ENCODE peak calls at places on chromosome 21, in ten cellular contexts. One of them, this sample, is unnamed.

GRCh38 chr21:40102682-40103081 is 235.4 kb downstream of the PCP4 start:
- DNase-seq in uterus: no peak
- DNase-seq in endothelial cell: no peak
- DNase-seq in IMR-90: no peak
- DNase-seq in cardiac fibroblast: no peak
- DNase-seq in fibroblast of the aortic adventitia: no peak
- DNase-seq in choroid plexus epithelial cell: no peak
- DNase-seq in endodermal cell: no peak
- DNase-seq in A549: no peak
- DNase-seq in GM13976: no peak
- DNase-seq in this sample: no peak

GRCh38 chr21:37166733-37167132 is 93.7 kb downstream of the TTC3 start:
- DNase-seq in uterus: no peak
- DNase-seq in endothelial cell: no peak
- DNase-seq in IMR-90: no peak
- DNase-seq in cardiac fibroblast: peak; percentile 26
- DNase-seq in fibroblast of the aortic adventitia: peak; percentile 15
- DNase-seq in choroid plexus epithelial cell: no peak
- DNase-seq in endodermal cell: peak; percentile 48
- DNase-seq in A549: no peak
- DNase-seq in GM13976: peak; percentile 17
- DNase-seq in this sample: peak; percentile 25

GRCh38 chr21:42289926-42290325 is 25.3 kb downstream of the TFF3 start:
- DNase-seq in uterus: peak; percentile 24
- DNase-seq in endothelial cell: no peak
- DNase-seq in IMR-90: no peak
- DNase-seq in cardiac fibroblast: no peak
- DNase-seq in fibroblast of the aortic adventitia: no peak
- DNase-seq in choroid plexus epithelial cell: no peak
- DNase-seq in endodermal cell: no peak
- DNase-seq in A549: no peak
- DNase-seq in GM13976: no peak
- DNase-seq in this sample: no peak

GRCh38 chr21:36613064-36613463 is 85.9 kb upstream of the SIM2 start:
- DNase-seq in uterus: no peak
- DNase-seq in endothelial cell: no peak
- DNase-seq in IMR-90: peak; percentile 79
- DNase-seq in cardiac fibroblast: no peak
- DNase-seq in fibroblast of the aortic adventitia: peak; percentile 28
- DNase-seq in choroid plexus epithelial cell: peak; percentile 74
- DNase-seq in endodermal cell: no peak
- DNase-seq in A549: no peak
- DNase-seq in GM13976: no peak
- DNase-seq in this sample: no peak

GRCh38 chr21:26120833-26121232 is 49.7 kb downstream of the APP start:
- DNase-seq in uterus: no peak
- DNase-seq in endothelial cell: no peak
- DNase-seq in IMR-90: no peak
- DNase-seq in cardiac fibroblast: peak; percentile 26
- DNase-seq in fibroblast of the aortic adventitia: no peak
- DNase-seq in choroid plexus epithelial cell: peak; percentile 87
- DNase-seq in endodermal cell: peak; percentile 80
- DNase-seq in A549: no peak
- DNase-seq in GM13976: no peak
- DNase-seq in this sample: no peak

GRCh38 chr21:29007801-29008200 is 11.3 kb downstream of the RWDD2B start:
- DNase-seq in uterus: no peak
- DNase-seq in endothelial cell: no peak
- DNase-seq in IMR-90: peak; percentile 33
- DNase-seq in cardiac fibroblast: no peak
- DNase-seq in fibroblast of the aortic adventitia: no peak
- DNase-seq in choroid plexus epithelial cell: peak; percentile 36
- DNase-seq in endodermal cell: no peak
- DNase-seq in A549: no peak
- DNase-seq in GM13976: no peak
- DNase-seq in this sample: no peak

GRCh38 chr21:19844334-19844733 is 1153.9 kb upstream of the NCAM2 start:
- DNase-seq in uterus: no peak
- DNase-seq in endothelial cell: no peak
- DNase-seq in IMR-90: no peak
- DNase-seq in cardiac fibroblast: no peak
- DNase-seq in fibroblast of the aortic adventitia: no peak
- DNase-seq in choroid plexus epithelial cell: no peak
- DNase-seq in endodermal cell: no peak
- DNase-seq in A549: no peak
- DNase-seq in GM13976: no peak
- DNase-seq in this sample: no peak

GRCh38 chr21:25942145-25942544 is 207.4 kb downstream of the GABPA start:
- DNase-seq in uterus: no peak
- DNase-seq in endothelial cell: no peak
- DNase-seq in IMR-90: no peak
- DNase-seq in cardiac fibroblast: peak; percentile 41
- DNase-seq in fibroblast of the aortic adventitia: peak; percentile 57
- DNase-seq in choroid plexus epithelial cell: peak; percentile 42
- DNase-seq in endodermal cell: no peak
- DNase-seq in A549: no peak
- DNase-seq in GM13976: no peak
- DNase-seq in this sample: no peak

GRCh38 chr21:42414066-42414465 is 10.4 kb downstream of the UBASH3A start:
- DNase-seq in uterus: no peak
- DNase-seq in endothelial cell: no peak
- DNase-seq in IMR-90: no peak
- DNase-seq in cardiac fibroblast: no peak
- DNase-seq in fibroblast of the aortic adventitia: no peak
- DNase-seq in choroid plexus epithelial cell: no peak
- DNase-seq in endodermal cell: no peak
- DNase-seq in A549: no peak
- DNase-seq in GM13976: no peak
- DNase-seq in this sample: no peak

GRCh38 chr21:37292946-37293345 is 25.8 kb upstream of the VPS26C start:
- DNase-seq in uterus: peak; percentile 24
- DNase-seq in endothelial cell: no peak
- DNase-seq in IMR-90: peak; percentile 22
- DNase-seq in cardiac fibroblast: peak; percentile 83
- DNase-seq in fibroblast of the aortic adventitia: peak; percentile 82
- DNase-seq in choroid plexus epithelial cell: peak; percentile 58
- DNase-seq in endodermal cell: no peak
- DNase-seq in A549: no peak
- DNase-seq in GM13976: no peak
- DNase-seq in this sample: no peak

DNA sequence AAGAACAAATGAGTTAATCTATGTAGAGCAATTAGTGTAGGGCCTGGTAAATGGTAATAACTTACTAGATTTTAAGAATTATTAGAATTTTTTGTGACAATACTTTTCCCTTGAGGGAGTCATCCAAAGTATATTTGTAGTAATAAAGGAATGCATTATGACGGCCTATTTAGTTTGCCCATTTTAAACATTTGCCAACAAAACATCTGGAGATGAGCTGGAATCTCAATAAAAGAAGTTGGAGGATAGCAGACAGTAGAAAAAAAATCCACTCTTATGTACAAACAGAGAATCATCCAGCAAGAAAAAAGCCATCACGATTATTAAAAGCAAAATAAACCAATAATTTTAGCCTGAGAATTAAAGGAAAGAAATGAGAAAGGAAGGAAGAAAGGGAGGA is 567.3 kb upstream of the ADAMTS5 start:
- DNase-seq in uterus: no peak
- DNase-seq in endothelial cell: no peak
- DNase-seq in IMR-90: no peak
- DNase-seq in cardiac fibroblast: no peak
- DNase-seq in fibroblast of the aortic adventitia: no peak
- DNase-seq in choroid plexus epithelial cell: no peak
- DNase-seq in endodermal cell: no peak
- DNase-seq in A549: no peak
- DNase-seq in GM13976: no peak
- DNase-seq in this sample: no peak
- TF ChIP-seq CTCF in uterus: no peak
- TF ChIP-seq CTCF in endothelial cell: no peak
- TF ChIP-seq CTCF in IMR-90: no peak
- TF ChIP-seq CTCF in cardiac fibroblast: no peak
- TF ChIP-seq CTCF in fibroblast of the aortic adventitia: no peak
- TF ChIP-seq CTCF in choroid plexus epithelial cell: no peak
- TF ChIP-seq CTCF in endodermal cell: no peak
- TF ChIP-seq CTCF in A549: no peak
- TF ChIP-seq CTCF in GM13976: no peak
- TF ChIP-seq CTCF in this sample: no peak

GRCh38 chr21:44722701-44723100 is 11.3 kb upstream of the TSPEAR start:
- DNase-seq in uterus: no peak
- DNase-seq in endothelial cell: no peak
- DNase-seq in IMR-90: no peak
- DNase-seq in cardiac fibroblast: no peak
- DNase-seq in fibroblast of the aortic adventitia: no peak
- DNase-seq in choroid plexus epithelial cell: no peak
- DNase-seq in endodermal cell: no peak
- DNase-seq in A549: no peak
- DNase-seq in GM13976: no peak
- DNase-seq in this sample: no peak

GRCh38 chr21:44713846-44714245 is 2.5 kb upstream of the TSPEAR start:
- DNase-seq in uterus: no peak
- DNase-seq in endothelial cell: no peak
- DNase-seq in IMR-90: no peak
- DNase-seq in cardiac fibroblast: no peak
- DNase-seq in fibroblast of the aortic adventitia: no peak
- DNase-seq in choroid plexus epithelial cell: no peak
- DNase-seq in endodermal cell: peak; percentile 27
- DNase-seq in A549: no peak
- DNase-seq in GM13976: no peak
- DNase-seq in this sample: no peak

GRCh38 chr21:44720170-44720569 is 8.8 kb upstream of the TSPEAR start:
- DNase-seq in uterus: no peak
- DNase-seq in endothelial cell: no peak
- DNase-seq in IMR-90: no peak
- DNase-seq in cardiac fibroblast: no peak
- DNase-seq in fibroblast of the aortic adventitia: no peak
- DNase-seq in choroid plexus epithelial cell: no peak
- DNase-seq in endodermal cell: no peak
- DNase-seq in A549: no peak
- DNase-seq in GM13976: no peak
- DNase-seq in this sample: no peak

GRCh38 chr21:44714905-44715304 is 3.5 kb upstream of the TSPEAR start:
- DNase-seq in uterus: no peak
- DNase-seq in endothelial cell: no peak
- DNase-seq in IMR-90: no peak
- DNase-seq in cardiac fibroblast: no peak
- DNase-seq in fibroblast of the aortic adventitia: no peak
- DNase-seq in choroid plexus epithelial cell: no peak
- DNase-seq in endodermal cell: peak; percentile 51
- DNase-seq in A549: no peak
- DNase-seq in GM13976: no peak
- DNase-seq in this sample: no peak

GRCh38 chr21:44718571-44718970 is 7.2 kb upstream of the TSPEAR start:
- DNase-seq in uterus: no peak
- DNase-seq in endothelial cell: no peak
- DNase-seq in IMR-90: no peak
- DNase-seq in cardiac fibroblast: no peak
- DNase-seq in fibroblast of the aortic adventitia: no peak
- DNase-seq in choroid plexus epithelial cell: no peak
- DNase-seq in endodermal cell: peak; percentile 83
- DNase-seq in A549: no peak
- DNase-seq in GM13976: no peak
- DNase-seq in this sample: no peak
- TF ChIP-seq CTCF in uterus: no peak
- TF ChIP-seq CTCF in endothelial cell: no peak
- TF ChIP-seq CTCF in IMR-90: no peak
- TF ChIP-seq CTCF in cardiac fibroblast: no peak
- TF ChIP-seq CTCF in fibroblast of the aortic adventitia: no peak
- TF ChIP-seq CTCF in choroid plexus epithelial cell: no peak
- TF ChIP-seq CTCF in endodermal cell: peak; percentile 78
- TF ChIP-seq CTCF in A549: no peak
- TF ChIP-seq CTCF in GM13976: no peak
- TF ChIP-seq CTCF in this sample: no peak

GRCh38 chr21:45347048-45347711 is 57.8 kb upstream of the COL18A1 start:
- DNase-seq in uterus: no peak
- DNase-seq in endothelial cell: no peak
- DNase-seq in IMR-90: no peak
- DNase-seq in cardiac fibroblast: no peak
- DNase-seq in fibroblast of the aortic adventitia: peak; percentile 41
- DNase-seq in choroid plexus epithelial cell: no peak
- DNase-seq in endodermal cell: peak; percentile 80
- DNase-seq in A549: no peak
- DNase-seq in GM13976: no peak
- DNase-seq in this sample: no peak
- TF ChIP-seq CTCF in uterus: no peak
- TF ChIP-seq CTCF in endothelial cell: no peak
- TF ChIP-seq CTCF in IMR-90: no peak
- TF ChIP-seq CTCF in cardiac fibroblast: no peak
- TF ChIP-seq CTCF in fibroblast of the aortic adventitia: peak; percentile 23
- TF ChIP-seq CTCF in choroid plexus epithelial cell: no peak
- TF ChIP-seq CTCF in endodermal cell: peak; percentile 57
- TF ChIP-seq CTCF in A549: no peak
- TF ChIP-seq CTCF in GM13976: no peak
- TF ChIP-seq CTCF in this sample: no peak

GRCh38 chr21:45172408-45172807 is 98.0 kb downstream of the ADARB1 start:
- DNase-seq in uterus: no peak
- DNase-seq in endothelial cell: no peak
- DNase-seq in IMR-90: no peak
- DNase-seq in cardiac fibroblast: no peak
- DNase-seq in fibroblast of the aortic adventitia: no peak
- DNase-seq in choroid plexus epithelial cell: no peak
- DNase-seq in endodermal cell: no peak
- DNase-seq in A549: no peak
- DNase-seq in GM13976: no peak
- DNase-seq in this sample: no peak

GRCh38 chr21:45169682-45170081 is 95.3 kb downstream of the ADARB1 start:
- DNase-seq in uterus: no peak
- DNase-seq in endothelial cell: no peak
- DNase-seq in IMR-90: no peak
- DNase-seq in cardiac fibroblast: no peak
- DNase-seq in fibroblast of the aortic adventitia: no peak
- DNase-seq in choroid plexus epithelial cell: no peak
- DNase-seq in endodermal cell: no peak
- DNase-seq in A549: no peak
- DNase-seq in GM13976: no peak
- DNase-seq in this sample: no peak

GRCh38 chr21:45169001-45169400 is 94.6 kb downstream of the ADARB1 start:
- DNase-seq in uterus: no peak
- DNase-seq in endothelial cell: no peak
- DNase-seq in IMR-90: no peak
- DNase-seq in cardiac fibroblast: no peak
- DNase-seq in fibroblast of the aortic adventitia: no peak
- DNase-seq in choroid plexus epithelial cell: no peak
- DNase-seq in endodermal cell: no peak
- DNase-seq in A549: no peak
- DNase-seq in GM13976: no peak
- DNase-seq in this sample: no peak

GRCh38 chr21:45168522-45168921 is 94.1 kb downstream of the ADARB1 start:
- DNase-seq in uterus: no peak
- DNase-seq in endothelial cell: no peak
- DNase-seq in IMR-90: no peak
- DNase-seq in cardiac fibroblast: no peak
- DNase-seq in fibroblast of the aortic adventitia: no peak
- DNase-seq in choroid plexus epithelial cell: no peak
- DNase-seq in endodermal cell: no peak
- DNase-seq in A549: no peak
- DNase-seq in GM13976: no peak
- DNase-seq in this sample: no peak

DNA sequence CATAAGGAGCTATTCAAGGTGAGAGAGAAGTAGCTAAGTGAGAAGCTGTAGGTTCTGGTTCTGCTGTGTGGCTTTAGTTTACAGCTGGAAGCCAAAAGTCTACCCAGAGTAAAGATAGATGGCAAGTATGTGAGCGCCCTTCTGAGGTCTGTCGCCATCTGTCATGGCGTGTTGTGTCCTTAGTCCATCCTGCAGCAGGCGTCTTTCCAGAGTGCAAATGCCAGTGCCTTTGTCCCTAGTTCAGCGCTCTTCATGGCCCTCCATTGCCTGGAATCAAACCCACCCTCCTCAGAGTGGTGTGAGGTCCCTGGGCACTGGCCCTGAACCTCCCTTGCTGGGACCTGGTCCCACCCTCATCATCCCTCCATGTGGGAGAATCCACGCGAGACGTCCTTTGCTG is 96.6 kb downstream of the ADARB1 start:
- DNase-seq in uterus: no peak
- DNase-seq in endothelial cell: no peak
- DNase-seq in IMR-90: no peak
- DNase-seq in cardiac fibroblast: no peak
- DNase-seq in fibroblast of the aortic adventitia: no peak
- DNase-seq in choroid plexus epithelial cell: no peak
- DNase-seq in endodermal cell: no peak
- DNase-seq in A549: no peak
- DNase-seq in GM13976: no peak
- DNase-seq in this sample: no peak
- TF ChIP-seq CTCF in uterus: no peak
- TF ChIP-seq CTCF in endothelial cell: no peak
- TF ChIP-seq CTCF in IMR-90: no peak
- TF ChIP-seq CTCF in cardiac fibroblast: no peak
- TF ChIP-seq CTCF in fibroblast of the aortic adventitia: no peak
- TF ChIP-seq CTCF in choroid plexus epithelial cell: no peak
- TF ChIP-seq CTCF in endodermal cell: no peak
- TF ChIP-seq CTCF in A549: no peak
- TF ChIP-seq CTCF in GM13976: no peak
- TF ChIP-seq CTCF in this sample: no peak

This sample was measured in GM13977.